ENCODE peak calls at places on chromosomes 1 and 21, in four cellular contexts. U is HCT116, Q is fibroblast of lung, B is keratinocyte. V is an unnamed sample. For H4K20me1, the result is how much of the 10 kb centered on the place peaks cover.

GRCh38 chr1:19007491-19008441 is 51.3 kb upstream of the IFFO2 start:
- DNase-seq in B (no peak), U (no peak), Q (no peak), V (no peak)

GRCh38 chr1:187070076-187070475 is 241.3 kb downstream of the PLA2G4A start:
- DNase-seq in Q (peak), B (peak), U (no peak), V (no peak)

GRCh38 chr1:67149179-67149770 is 14.5 kb upstream of the C1orf141 start:
- DNase-seq in B (no peak), Q (peak), U (peak), V (peak)

GRCh38 chr1:184792450-184792969 is 37.9 kb upstream of the EDEM3 start:
- DNase-seq in U (peak), B (peak), Q (peak), V (peak)

GRCh38 chr1:157517026-157517425 is 35.3 kb downstream of the FCRL5 start:
- DNase-seq in B (no peak), U (no peak), Q (no peak), V (no peak)

GRCh38 chr1:114340906-114341698 is 169.9 kb downstream of the TRIM33 start:
- DNase-seq in Q (no peak), U (no peak), B (no peak), V (no peak)

GRCh38 chr1:65992160-65993046 is 199.7 kb downstream of the PDE4B start:
- DNase-seq in U (no peak), B (no peak), Q (peak), V (no peak)

GRCh38 chr1:154819628-154820590 is 50.2 kb downstream of the KCNN3 start:
- DNase-seq in B (no peak), U (peak), Q (no peak), V (no peak)

GRCh38 chr1:18653375-18653774 is 22.7 kb downstream of the PAX7 start:
- DNase-seq in B (no peak), U (no peak), Q (no peak), V (no peak)

GRCh38 chr1:92795166-92795565 is 10.3 kb upstream of the EVI5 start:
- DNase-seq in Q (peak), B (no peak), U (no peak), V (no peak)

GRCh38 chr1:22163137-22163536 is 20.2 kb upstream of the WNT4 start:
- DNase-seq in B (no peak), U (no peak), Q (no peak), V (no peak)

GRCh38 chr1:53553734-53554509 is 94.7 kb downstream of the DMRTB1 start:
- DNase-seq in U (no peak), B (no peak), Q (no peak), V (no peak)

GRCh38 chr1:93878501-93878888 is 511 bp downstream of the DNTTIP2 start:
- DNase-seq in U (peak), Q (peak), B (peak), V (peak)

GRCh38 chr1:227071898-227072587 is 131.9 kb downstream of the COQ8A start:
- DNase-seq in B (no peak), Q (no peak), U (no peak), V (no peak)

GRCh38 chr1:41418868-41419583 is 57.8 kb downstream of the FOXO6 start:
- DNase-seq in B (peak), U (peak), Q (peak), V (peak)

GRCh38 chr1:184035719-184036516 is 1.6 kb downstream of the COLGALT2 start:
- DNase-seq in Q (no peak), U (no peak), B (no peak), V (no peak)

DNA sequence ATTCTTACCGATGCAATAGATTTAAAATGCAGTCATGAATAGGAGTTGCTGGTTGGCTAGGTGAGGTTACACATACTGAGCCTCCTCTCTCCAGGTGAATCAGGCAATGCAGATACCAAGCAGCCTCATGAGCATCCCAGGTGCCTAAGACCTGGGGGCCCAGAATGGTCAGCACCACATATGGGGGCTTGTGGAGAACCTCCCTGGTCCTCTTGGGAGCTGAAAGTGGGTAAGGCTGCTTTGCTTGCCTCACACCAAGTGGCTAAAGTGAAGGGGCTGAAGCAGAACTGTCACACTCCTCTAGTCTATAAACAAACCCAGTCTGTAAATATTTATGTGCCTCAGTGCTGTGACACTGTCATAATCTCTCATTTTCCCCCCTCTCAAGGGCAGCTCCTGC is 157.7 kb upstream of the TNR start:
- DNase-seq in B (no peak), Q (no peak), U (no peak), V (no peak)
- H4K20me1 ChIP-seq in B (under half), Q (under half), U (under half), V (under half)

GRCh38 chr1:164786980-164787833 is 228.2 kb downstream of the PBX1 start:
- DNase-seq in U (peak), Q (peak), B (peak), V (peak)
- H4K20me1 ChIP-seq in U (under half), Q (under half), B (under half), V (under half)

DNA sequence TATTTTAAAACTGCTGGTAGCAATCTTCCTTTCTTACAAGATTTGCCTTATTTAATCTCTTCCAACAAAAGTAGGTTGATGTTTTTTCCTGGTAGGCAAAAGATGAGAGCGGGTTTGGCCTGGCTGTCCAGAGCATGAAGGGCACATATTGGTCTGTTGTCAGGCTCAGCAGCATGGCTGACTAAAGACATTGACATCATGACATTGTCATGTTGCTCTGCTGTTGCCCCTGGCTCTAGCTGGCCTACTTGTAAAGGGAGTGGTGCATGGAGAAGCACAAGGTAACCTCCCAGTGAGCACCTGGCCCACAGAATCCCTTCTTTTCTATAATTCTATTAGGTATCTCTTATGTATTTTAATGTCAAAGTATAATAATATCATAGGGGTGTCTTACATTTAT is 23.6 kb downstream of the GNPAT start:
- DNase-seq in Q (no peak), B (no peak), U (no peak), V (no peak)
- H4K20me1 ChIP-seq in Q (under half), B (under half), U (under half), V (under half)

GRCh38 chr1:216562383-216562782 is 139.1 kb upstream of the USH2A start:
- DNase-seq in B (no peak), U (no peak), Q (no peak), V (no peak)

GRCh38 chr1:216563096-216563495 is 139.8 kb upstream of the USH2A start:
- DNase-seq in Q (no peak), U (no peak), B (no peak), V (no peak)

GRCh38 chr1:216566809-216567208 is 143.6 kb upstream of the USH2A start:
- DNase-seq in Q (peak), B (no peak), U (no peak), V (no peak)
- H4K20me1 ChIP-seq in Q (under half), B (under half), U (under half), V (under half)

GRCh38 chr21:44329086-44329889 is 9.9 kb downstream of the CFAP410 start:
- DNase-seq in Q (no peak), U (no peak), B (no peak), V (no peak)

GRCh38 chr21:44331650-44332306 is 7.4 kb downstream of the CFAP410 start:
- DNase-seq in B (no peak), U (no peak), Q (no peak), V (no peak)

GRCh38 chr21:44329971-44330681 is 9.1 kb downstream of the CFAP410 start:
- DNase-seq in U (no peak), Q (no peak), B (no peak), V (no peak)

GRCh38 chr21:44331209-44331608 is 8.0 kb downstream of the CFAP410 start:
- DNase-seq in B (no peak), Q (no peak), U (no peak), V (no peak)

DNA sequence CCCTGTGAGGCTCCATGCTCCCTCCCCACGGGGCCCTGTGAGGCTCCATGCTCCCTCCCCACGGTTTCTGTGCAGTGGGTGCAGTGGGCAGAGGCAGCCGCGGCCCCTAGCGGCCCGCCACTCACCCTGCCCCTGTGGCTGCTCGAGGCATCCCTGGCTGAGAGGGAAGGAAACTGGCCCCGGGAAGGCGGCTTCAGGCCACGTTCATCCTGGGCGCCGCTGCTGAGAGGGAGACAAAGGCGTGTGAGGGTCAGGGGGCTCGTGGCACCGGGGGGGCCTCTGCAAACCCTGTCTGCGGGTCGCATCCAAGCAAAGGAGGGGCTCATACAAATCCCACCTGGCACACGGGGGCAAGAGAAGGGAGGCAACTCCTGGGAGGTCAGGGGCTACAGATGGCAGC is 8.5 kb downstream of the CFAP410 start:
- DNase-seq in B (no peak), Q (no peak), U (no peak), V (no peak)
- H4K20me1 ChIP-seq in B (under half), Q (under half), U (under half), V (under half)

DNA sequence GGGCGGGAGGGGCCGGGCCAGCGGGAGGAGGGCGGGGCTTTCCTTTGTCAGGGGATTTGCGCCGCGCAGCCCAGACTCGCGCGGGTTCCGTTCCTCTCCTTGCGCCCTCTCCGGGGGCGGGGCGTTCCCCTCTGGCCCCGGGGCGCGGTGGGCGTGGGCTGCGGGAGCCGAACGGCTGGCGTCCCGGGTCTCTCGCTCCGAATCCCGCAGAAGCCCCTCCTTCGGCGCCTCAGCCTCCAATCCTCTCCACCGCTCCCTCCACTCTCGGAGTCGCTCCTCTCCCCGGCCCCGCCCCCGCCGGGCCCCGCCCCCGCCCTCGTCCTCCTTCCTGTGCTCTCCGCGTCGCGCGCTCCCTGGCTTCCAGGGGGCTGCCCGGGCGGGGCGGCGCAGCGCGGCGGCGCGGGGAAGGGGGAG is 82.8 kb upstream of the BMP8A start:
- DNase-seq in B (no peak), U (peak), Q (peak), V (peak)
- H4K20me1 ChIP-seq in B (under half), U (under half), Q (under half), V (under half)

V was measured in endothelial cell of umbilical vein.